ENCODE peak calls at places on chromosomes 12 and 14, in five cellular contexts. One of them, this sample, is unnamed.

GRCh38 chr14:106442857-106443256 is 916.5 kb downstream of the TMEM121 start:
- DNase-seq in midbrain: no peak
- DNase-seq in non-pigmented ciliary epithelial cell: no peak
- DNase-seq in GDM1: peak
- DNase-seq in fibroblast of lung: no peak
- DNase-seq in this sample: no peak

GRCh38 chr14:66426451-66426850 is 59.7 kb upstream of the CCDC196 start:
- DNase-seq in midbrain: no peak
- DNase-seq in non-pigmented ciliary epithelial cell: no peak
- DNase-seq in GDM1: no peak
- DNase-seq in fibroblast of lung: no peak
- DNase-seq in this sample: no peak

GRCh38 chr12:275784-276183 is 13.1 kb upstream of the SLC6A13 start:
- DNase-seq in midbrain: no peak
- DNase-seq in non-pigmented ciliary epithelial cell: no peak
- DNase-seq in GDM1: no peak
- DNase-seq in fibroblast of lung: no peak
- DNase-seq in this sample: no peak

GRCh38 chr12:69284131-69284530 is 44.8 kb downstream of the CPSF6 start:
- DNase-seq in midbrain: peak
- DNase-seq in non-pigmented ciliary epithelial cell: peak
- DNase-seq in GDM1: no peak
- DNase-seq in fibroblast of lung: peak
- DNase-seq in this sample: peak

GRCh38 chr14:97459180-97459579 is 662.0 kb downstream of the VRK1 start:
- DNase-seq in midbrain: no peak
- DNase-seq in non-pigmented ciliary epithelial cell: no peak
- DNase-seq in GDM1: no peak
- DNase-seq in fibroblast of lung: no peak
- DNase-seq in this sample: no peak

GRCh38 chr14:20732477-20732876 is 13.2 kb upstream of the EDDM3A start:
- DNase-seq in midbrain: no peak
- DNase-seq in non-pigmented ciliary epithelial cell: no peak
- DNase-seq in GDM1: no peak
- DNase-seq in fibroblast of lung: no peak
- DNase-seq in this sample: no peak

GRCh38 chr12:83954939-83955601 is 957.5 kb downstream of the SLC6A15 start:
- DNase-seq in midbrain: no peak
- DNase-seq in non-pigmented ciliary epithelial cell: no peak
- DNase-seq in GDM1: no peak
- DNase-seq in fibroblast of lung: no peak
- DNase-seq in this sample: peak

GRCh38 chr12:22458301-22458917 is 85.9 kb downstream of the C2CD5 start:
- DNase-seq in midbrain: no peak
- DNase-seq in non-pigmented ciliary epithelial cell: no peak
- DNase-seq in GDM1: no peak
- DNase-seq in fibroblast of lung: no peak
- DNase-seq in this sample: no peak

GRCh38 chr14:70884595-70885342 is 22.5 kb upstream of the PCNX1 start:
- DNase-seq in midbrain: no peak
- DNase-seq in non-pigmented ciliary epithelial cell: no peak
- DNase-seq in GDM1: no peak
- DNase-seq in fibroblast of lung: no peak
- DNase-seq in this sample: peak

GRCh38 chr14:91245029-91245428 is 525 bp upstream of the GPR68 start:
- DNase-seq in midbrain: no peak
- DNase-seq in non-pigmented ciliary epithelial cell: no peak
- DNase-seq in GDM1: no peak
- DNase-seq in fibroblast of lung: no peak
- DNase-seq in this sample: no peak

GRCh38 chr14:20714593-20715250 is 26.2 kb downstream of the ANG start:
- DNase-seq in midbrain: peak
- DNase-seq in non-pigmented ciliary epithelial cell: no peak
- DNase-seq in GDM1: no peak
- DNase-seq in fibroblast of lung: peak
- DNase-seq in this sample: peak

GRCh38 chr14:54866588-54866987 is 36.0 kb downstream of the GCH1 start:
- DNase-seq in midbrain: no peak
- DNase-seq in non-pigmented ciliary epithelial cell: no peak
- DNase-seq in GDM1: no peak
- DNase-seq in fibroblast of lung: no peak
- DNase-seq in this sample: no peak

GRCh38 chr12:77814361-77814760 is 16.3 kb upstream of the NAV3 start:
- DNase-seq in midbrain: no peak
- DNase-seq in non-pigmented ciliary epithelial cell: no peak
- DNase-seq in GDM1: no peak
- DNase-seq in fibroblast of lung: no peak
- DNase-seq in this sample: no peak

GRCh38 chr12:80419660-80420059 is 24.4 kb upstream of the PTPRQ start:
- DNase-seq in midbrain: no peak
- DNase-seq in non-pigmented ciliary epithelial cell: no peak
- DNase-seq in GDM1: no peak
- DNase-seq in fibroblast of lung: no peak
- DNase-seq in this sample: no peak

GRCh38 chr12:120680165-120680738 is 6.7 kb upstream of the MLEC start:
- DNase-seq in midbrain: no peak
- DNase-seq in non-pigmented ciliary epithelial cell: no peak
- DNase-seq in GDM1: no peak
- DNase-seq in fibroblast of lung: no peak
- DNase-seq in this sample: no peak

GRCh38 chr14:56341766-56342418 is 223.7 kb downstream of the PELI2 start:
- DNase-seq in midbrain: no peak
- DNase-seq in non-pigmented ciliary epithelial cell: peak
- DNase-seq in GDM1: no peak
- DNase-seq in fibroblast of lung: peak
- DNase-seq in this sample: no peak

GRCh38 chr14:53793790-53794560 is 162.7 kb downstream of the BMP4 start:
- DNase-seq in midbrain: peak
- DNase-seq in non-pigmented ciliary epithelial cell: no peak
- DNase-seq in GDM1: no peak
- DNase-seq in fibroblast of lung: peak
- DNase-seq in this sample: no peak

GRCh38 chr12:53499261-53500118 is at the start of gene MAP3K12:
- DNase-seq in midbrain: peak
- DNase-seq in non-pigmented ciliary epithelial cell: no peak
- DNase-seq in GDM1: peak
- DNase-seq in fibroblast of lung: peak
- DNase-seq in this sample: peak

GRCh38 chr12:133130808-133131128 is 341 bp downstream of the ZNF10 start:
- DNase-seq in midbrain: no peak
- DNase-seq in non-pigmented ciliary epithelial cell: no peak
- DNase-seq in GDM1: no peak
- DNase-seq in fibroblast of lung: no peak
- DNase-seq in this sample: no peak

GRCh38 chr12:124259168-124260066 is 35.5 kb upstream of the RFLNA start:
- DNase-seq in midbrain: no peak
- DNase-seq in non-pigmented ciliary epithelial cell: no peak
- DNase-seq in GDM1: peak
- DNase-seq in fibroblast of lung: peak
- DNase-seq in this sample: peak

GRCh38 chr12:110245278-110245868 is 35.7 kb upstream of the ATP2A2 start:
- DNase-seq in midbrain: no peak
- DNase-seq in non-pigmented ciliary epithelial cell: no peak
- DNase-seq in GDM1: peak
- DNase-seq in fibroblast of lung: no peak
- DNase-seq in this sample: no peak

This sample was measured in mammary epithelial cell.